ENCODE peak calls at places on chromosomes 11 and 22, in four cellular contexts. Y is HCT116, L is mesendoderm, T is fibroblast of lung. J is an unnamed sample.
A peak's percentile ranks its signal among the peaks of the same experiment; 100 is the strongest.

GRCh38 chr11:8059571-8060011 is 21.4 kb upstream of the TUB start:
- DNase-seq in Y (no peak), T (no peak), L (no peak), J (no peak)

GRCh38 chr22:38338772-38339379 is 21.6 kb upstream of the CSNK1E start:
- DNase-seq in Y (no peak), T (peak; percentile 33), L (peak; percentile 48), J (no peak)

GRCh38 chr11:120929090-120929489 is 94.8 kb upstream of the TBCEL start:
- DNase-seq in Y (no peak), T (no peak), L (no peak), J (no peak)

GRCh38 chr11:130070109-130070828 is 575 bp downstream of the APLP2 start:
- DNase-seq in L (peak; percentile 64), Y (no peak), T (peak; percentile 44), J (peak; percentile 61)

GRCh38 chr11:96317985-96318384 is 25.0 kb downstream of the MAML2 start:
- DNase-seq in T (no peak), L (no peak), Y (no peak), J (no peak)

GRCh38 chr11:74937696-74938475 is 11.0 kb downstream of the XRRA1 start:
- DNase-seq in T (no peak), L (no peak), Y (no peak), J (no peak)

GRCh38 chr11:70159612-70160570 is 43.2 kb upstream of the FADD start:
- DNase-seq in T (peak; percentile 8), Y (peak; percentile 77), L (no peak), J (no peak)

GRCh38 chr11:14443642-14444041 is 56.0 kb downstream of the COPB1 start:
- DNase-seq in T (peak; percentile 49), Y (no peak), L (no peak), J (no peak)

GRCh38 chr11:102615077-102615893 is 9.8 kb downstream of the MMP20 start:
- DNase-seq in T (no peak), L (peak; percentile 82), Y (no peak), J (no peak)

GRCh38 chr22:46971141-46971775 is 208.8 kb downstream of the TBC1D22A start:
- DNase-seq in Y (no peak), L (peak; percentile 83), T (peak; percentile 52), J (no peak)

GRCh38 chr22:35102663-35103062 is 36.7 kb downstream of the ISX start:
- DNase-seq in T (no peak), Y (no peak), L (peak; percentile 90), J (peak; percentile 16)

GRCh38 chr11:75063732-75064314 is 32.9 kb downstream of the OR2AT4 start:
- DNase-seq in L (no peak), Y (no peak), T (peak; percentile 23), J (no peak)

GRCh38 chr11:69950120-69950519 is 128.0 kb upstream of the ANO1 start:
- DNase-seq in Y (peak; percentile 58), T (peak; percentile 20), L (peak; percentile 87), J (peak; percentile 73)

GRCh38 chr11:124581817-124582216 is 12.0 kb downstream of the OR8A1 start:
- DNase-seq in L (no peak), T (no peak), Y (no peak), J (no peak)

GRCh38 chr11:134558916-134559616 is 147.0 kb upstream of the B3GAT1 start:
- DNase-seq in Y (no peak), L (no peak), T (no peak), J (no peak)

GRCh38 chr22:27996981-27997380 is 77.9 kb upstream of the PITPNB start:
- DNase-seq in T (no peak), Y (no peak), L (no peak), J (no peak)

GRCh38 chr11:120878781-120879180 is 145.1 kb upstream of the TBCEL start:
- DNase-seq in T (no peak), L (no peak), Y (no peak), J (no peak)

GRCh38 chr11:45517171-45517770 is 148.2 kb downstream of the CHST1 start:
- DNase-seq in Y (no peak), L (peak; percentile 89), T (no peak), J (no peak)

GRCh38 chr22:37563153-37564081 is 3.1 kb downstream of the CDC42EP1 start:
- DNase-seq in T (peak; percentile 91), Y (peak; percentile 57), L (peak; percentile 89), J (peak; percentile 77)

GRCh38 chr11:23359297-23359696 is 499.0 kb upstream of the CCDC179 start:
- DNase-seq in T (peak; percentile 95), Y (no peak), L (no peak), J (no peak)

GRCh38 chr22:36302439-36303114 is 49.6 kb downstream of the APOL1 start:
- DNase-seq in L (no peak), T (no peak), Y (no peak), J (no peak)

GRCh38 chr11:126198648-126199047 is 12.8 kb downstream of the RPUSD4 start:
- DNase-seq in Y (no peak), L (no peak), T (no peak), J (no peak)

GRCh38 chr22:43053176-43053575 is 36.0 kb downstream of the TTLL1 start:
- DNase-seq in L (peak; percentile 75), T (no peak), Y (no peak), J (no peak)

GRCh38 chr11:613369-613968 is 2.3 kb downstream of the IRF7 start:
- DNase-seq in L (peak; percentile 85), Y (peak; percentile 59), T (peak; percentile 38), J (peak; percentile 88)

GRCh38 chr11:106695506-106695905 is 322.8 kb downstream of the GUCY1A2 start:
- DNase-seq in Y (no peak), T (peak; percentile 59), L (no peak), J (no peak)

GRCh38 chr11:134453441-134453840 is 41.4 kb upstream of the B3GAT1 start:
- DNase-seq in Y (no peak), T (no peak), L (no peak), J (peak; percentile 25)

GRCh38 chr11:2442554-2442953 is 1.8 kb downstream of the TRPM5 start:
- DNase-seq in Y (no peak), T (no peak), L (no peak), J (no peak)

GRCh38 chr11:1913271-1914060 is 6.0 kb upstream of the TNNT3 start:
- DNase-seq in Y (no peak), L (no peak), T (no peak), J (peak; percentile 32)

GRCh38 chr11:75346296-75346695 is 5.2 kb downstream of the ARRB1 start:
- DNase-seq in T (no peak), L (no peak), Y (no peak), J (no peak)

DNA sequence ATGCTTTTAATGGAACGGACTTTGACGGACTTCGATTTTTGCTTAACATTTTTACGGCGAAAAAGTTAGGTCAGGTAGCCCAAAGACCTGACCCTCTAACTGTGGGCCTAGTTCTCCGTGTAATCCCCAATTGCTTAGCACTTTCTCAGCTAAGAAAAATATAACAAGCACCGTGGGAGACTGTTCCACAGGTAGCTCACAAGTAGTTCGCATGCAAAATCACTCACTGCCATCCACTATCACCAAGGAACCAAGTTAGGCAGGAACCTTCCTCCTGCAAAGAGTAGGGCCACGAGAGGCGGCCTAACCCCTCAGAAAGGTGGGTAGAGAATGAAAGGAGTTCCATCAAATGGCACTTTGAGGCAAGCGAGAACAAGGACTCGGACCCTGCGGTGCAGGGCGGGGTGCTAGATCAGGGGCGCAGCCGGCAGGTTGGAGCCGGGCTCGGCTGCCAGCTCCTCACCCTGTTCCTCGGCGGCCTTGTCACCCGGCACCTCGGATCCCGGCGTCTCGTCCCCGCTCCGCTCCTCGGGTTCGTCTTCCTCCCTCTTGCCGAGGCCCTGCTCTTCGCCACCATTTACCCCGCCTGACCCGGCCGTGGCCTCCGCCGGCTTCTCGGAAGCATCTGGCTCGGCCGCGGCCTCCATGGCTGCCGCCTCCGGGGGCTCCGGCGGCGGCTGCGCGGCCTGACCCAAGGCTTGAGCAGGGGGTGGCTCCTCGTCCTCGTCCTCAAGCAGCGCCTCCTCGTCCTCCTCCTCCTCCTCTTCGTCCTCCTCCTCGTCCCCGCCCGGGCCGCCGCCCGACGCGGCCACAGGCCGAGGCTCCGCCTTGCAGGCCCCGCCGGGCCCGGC is 876 bp downstream of the HNRNPUL2 start:
- DNase-seq in T (no peak), L (peak; percentile 16), Y (no peak), J (no peak)
- H3K4me1 ChIP-seq in T (peaks cover 4% of the 10 kb centered on the region), L (peaks cover 3% of the 10 kb centered on the region), Y (peaks cover 25% of the 10 kb centered on the region), J (peaks cover 29% of the 10 kb centered on the region)

GRCh38 chr11:17812286-17813187 is 78.0 kb downstream of the KCNC1 start:
- DNase-seq in L (no peak), Y (no peak), T (no peak), J (no peak)

GRCh38 chr11:17814546-17814945 is 80.0 kb downstream of the KCNC1 start:
- DNase-seq in L (no peak), Y (no peak), T (no peak), J (no peak)

GRCh38 chr11:17810736-17811135 is 76.2 kb downstream of the KCNC1 start:
- DNase-seq in L (no peak), T (peak; percentile 33), Y (no peak), J (no peak)

GRCh38 chr11:17811416-17811815 is 76.8 kb downstream of the KCNC1 start:
- DNase-seq in L (no peak), Y (no peak), T (no peak), J (no peak)

DNA sequence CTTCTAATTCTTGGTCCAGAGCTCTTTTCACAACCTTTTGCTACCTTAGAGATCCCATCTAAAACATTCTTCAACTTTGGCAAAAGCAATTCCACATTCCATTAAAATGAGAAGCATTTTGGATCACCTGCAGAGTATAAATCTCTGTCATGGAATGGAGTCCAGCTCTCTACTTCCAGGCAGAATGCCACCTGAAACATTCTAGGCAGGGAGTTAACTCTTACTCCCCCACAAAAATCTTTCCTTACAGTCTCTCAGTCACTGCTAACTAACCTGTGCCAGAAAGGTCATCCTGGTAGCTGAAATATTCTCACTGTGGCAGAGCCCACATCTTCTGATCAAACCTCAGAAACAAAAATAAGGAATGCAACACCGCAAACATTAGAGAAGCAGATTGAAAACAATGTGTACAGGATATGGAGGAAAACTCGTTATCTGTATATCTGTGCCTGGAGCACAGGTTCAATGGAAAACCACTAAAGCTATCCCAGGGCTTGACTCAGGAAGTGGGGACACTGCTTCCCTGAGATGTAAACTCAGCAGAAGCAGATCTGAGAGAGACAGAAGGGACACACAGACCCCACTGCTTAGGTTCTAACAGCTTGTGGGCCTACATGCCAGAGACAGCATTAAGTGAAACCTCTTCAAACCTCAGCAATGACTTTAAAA is 78.9 kb downstream of the KCNC1 start:
- DNase-seq in T (no peak), Y (no peak), L (no peak), J (no peak)
- H3K27me3 ChIP-seq in T (no peaks in the 10 kb centered on the region), Y (no peaks in the 10 kb centered on the region), L (no peaks in the 10 kb centered on the region), J (no peaks in the 10 kb centered on the region)

DNA sequence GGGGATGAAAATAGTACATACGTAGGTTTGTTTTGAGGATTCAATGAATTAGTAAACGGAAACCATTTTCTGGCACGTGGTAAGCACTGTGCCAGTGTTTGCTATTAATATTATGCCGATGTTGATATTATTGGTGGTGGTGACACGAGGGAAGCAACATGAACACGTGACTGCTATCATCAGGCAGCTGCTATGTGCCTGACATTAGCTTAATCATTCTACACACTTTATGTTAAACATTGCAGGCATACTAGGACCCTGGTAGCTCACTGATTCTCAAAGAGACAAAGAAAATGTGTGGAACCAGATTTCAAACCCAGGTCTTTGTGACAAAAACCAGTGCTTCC is 656 bp downstream of the SRRD start:
- DNase-seq in L (no peak), Y (no peak), T (peak; percentile 23), J (no peak)
- H3K4me1 ChIP-seq in L (peaks cover 4% of the 10 kb centered on the region), Y (peaks cover 15% of the 10 kb centered on the region), T (peaks cover 9% of the 10 kb centered on the region), J (peaks cover 10% of the 10 kb centered on the region)

GRCh38 chr11:117644403-117645155 is 152.4 kb downstream of the DSCAML1 start:
- DNase-seq in Y (no peak), T (no peak), L (no peak), J (no peak)
- H3K27me3 ChIP-seq in Y (peaks cover 36% of the 10 kb centered on the region), T (no peaks in the 10 kb centered on the region), L (no peaks in the 10 kb centered on the region), J (no peaks in the 10 kb centered on the region)

GRCh38 chr22:18060646-18061620 is 16.9 kb upstream of the PEX26 start:
- DNase-seq in Y (no peak), T (peak; percentile 50), L (peak; percentile 78), J (peak; percentile 77)
- H3K4me1 ChIP-seq in Y (peaks cover 36% of the 10 kb centered on the region), T (peaks cover 24% of the 10 kb centered on the region), L (no peaks in the 10 kb centered on the region), J (peaks cover 72% of the 10 kb centered on the region)

GRCh38 chr22:22228421-22228820 is 16.2 kb upstream of the VPREB1 start:
- DNase-seq in Y (no peak), L (no peak), T (no peak), J (no peak)
- H3K27me3 ChIP-seq in Y (no peaks in the 10 kb centered on the region), L (peaks cover 22% of the 10 kb centered on the region), T (no peaks in the 10 kb centered on the region), J (no peaks in the 10 kb centered on the region)

J was measured in Caco-2.